ENCODE peak calls at places on chromosomes 5 and 9, in seven cellular contexts. M, X, F, Y, E, K and V are unnamed samples.

GRCh38 chr9:100108572-100108971 is 9.5 kb downstream of the INVS start:
- DNase-seq in M (no peak), X (no peak), F (no peak), Y (no peak), E (no peak), K (no peak), V (no peak)

GRCh38 chr9:27933210-27934062 is 360.2 kb upstream of the C9orf72 start:
- DNase-seq in M (no peak), X (no peak), F (no peak), Y (no peak), E (no peak), K (no peak), V (no peak)

GRCh38 chr5:92749943-92750342 is 831.1 kb downstream of the NR2F1-AS1 start:
- DNase-seq in M (no peak), X (no peak), F (no peak), Y (peak; percentile 64), E (no peak), K (no peak), V (no peak)

GRCh38 chr5:56329652-56330051 is 96.5 kb upstream of the ANKRD55 start:
- DNase-seq in M (no peak), X (no peak), F (no peak), Y (no peak), E (no peak), K (no peak), V (no peak)

GRCh38 chr5:146878471-146879172 is at the start of gene PPP2R2B:
- DNase-seq in M (no peak), X (peak; percentile 19), F (no peak), Y (peak; percentile 1), E (peak; percentile 55), K (no peak), V (peak; percentile 81)

GRCh38 chr5:78269088-78269703 is 25.3 kb downstream of the AP3B1 start:
- DNase-seq in M (no peak), X (no peak), F (no peak), Y (peak; percentile 12), E (no peak), K (no peak), V (no peak)

GRCh38 chr9:117718085-117718484 is 13.9 kb downstream of the TLR4 start:
- DNase-seq in M (no peak), X (no peak), F (no peak), Y (no peak), E (no peak), K (no peak), V (no peak)

GRCh38 chr5:54388811-54389210 is 66.7 kb upstream of the HSPB3 start:
- DNase-seq in M (no peak), X (no peak), F (no peak), Y (no peak), E (no peak), K (no peak), V (no peak)

GRCh38 chr9:137276757-137277328 is 683 bp upstream of the TOR4A start:
- DNase-seq in M (peak; percentile 75), X (peak; percentile 83), F (no peak), Y (peak; percentile 38), E (peak; percentile 75), K (peak; percentile 36), V (peak; percentile 92)

GRCh38 chr5:81513982-81514381 is 120.0 kb upstream of the ACOT12 start:
- DNase-seq in M (no peak), X (no peak), F (no peak), Y (peak; percentile 10), E (no peak), K (no peak), V (no peak)

GRCh38 chr9:129746092-129746760 is 6.6 kb downstream of the PTGES start:
- DNase-seq in M (no peak), X (no peak), F (no peak), Y (no peak), E (no peak), K (no peak), V (no peak)

GRCh38 chr5:1324301-1324700 is 20.6 kb downstream of the CLPTM1L start:
- DNase-seq in M (no peak), X (no peak), F (peak; percentile 27), Y (no peak), E (no peak), K (no peak), V (peak; percentile 67)

GRCh38 chr9:95623614-95624013 is 106.8 kb upstream of the PTCH1 start:
- DNase-seq in M (no peak), X (no peak), F (no peak), Y (no peak), E (no peak), K (no peak), V (no peak)

GRCh38 chr9:137411670-137412380 is 11.1 kb downstream of the EXD3 start:
- DNase-seq in M (peak; percentile 61), X (peak; percentile 72), F (peak; percentile 92), Y (peak; percentile 94), E (no peak), K (peak; percentile 43), V (peak; percentile 86)

GRCh38 chr5:38340961-38341500 is 82.7 kb downstream of the EGFLAM start:
- DNase-seq in M (no peak), X (no peak), F (no peak), Y (no peak), E (no peak), K (no peak), V (no peak)

GRCh38 chr9:20884985-20885593 is 146.4 kb downstream of the HACD4 start:
- DNase-seq in M (no peak), X (peak; percentile 40), F (peak; percentile 56), Y (peak; percentile 57), E (peak; percentile 68), K (no peak), V (no peak)

GRCh38 chr5:1546556-1546955 is 22.8 kb upstream of the LPCAT1 start:
- DNase-seq in M (peak; percentile 40), X (peak; percentile 4), F (no peak), Y (no peak), E (no peak), K (no peak), V (peak; percentile 41)

GRCh38 chr5:142087920-142088679 is 20.5 kb upstream of the NDFIP1 start:
- DNase-seq in M (no peak), X (no peak), F (no peak), Y (no peak), E (no peak), K (no peak), V (no peak)

GRCh38 chr5:141095263-141095641 is 837 bp downstream of the PCDHB2 start:
- DNase-seq in M (no peak), X (no peak), F (no peak), Y (no peak), E (no peak), K (no peak), V (no peak)

GRCh38 chr5:151085517-151086031 is 4.7 kb upstream of the TNIP1 start:
- DNase-seq in M (peak; percentile 72), X (peak; percentile 71), F (no peak), Y (peak; percentile 44), E (peak; percentile 82), K (no peak), V (peak; percentile 87)
- TF ChIP-seq POLR2A in M (no peak), X (no peak), F (no peak), Y (no peak), E (no peak), K (no peak), V (no peak)

GRCh38 chr9:35711501-35712428 is 20.2 kb downstream of the TLN1 start:
- DNase-seq in M (no peak), X (no peak), F (peak; percentile 74), Y (no peak), E (no peak), K (no peak), V (no peak)
- H3K36me3 ChIP-seq in M (peaks cover 94% of the 10 kb centered on the region), X (no peaks in the 10 kb centered on the region), F (peaks cover 20% of the 10 kb centered on the region), Y (peaks cover 82% of the 10 kb centered on the region), E (peaks cover 98% of the 10 kb centered on the region), K (peaks cover 95% of the 10 kb centered on the region), V (peaks cover 82% of the 10 kb centered on the region)

DNA sequence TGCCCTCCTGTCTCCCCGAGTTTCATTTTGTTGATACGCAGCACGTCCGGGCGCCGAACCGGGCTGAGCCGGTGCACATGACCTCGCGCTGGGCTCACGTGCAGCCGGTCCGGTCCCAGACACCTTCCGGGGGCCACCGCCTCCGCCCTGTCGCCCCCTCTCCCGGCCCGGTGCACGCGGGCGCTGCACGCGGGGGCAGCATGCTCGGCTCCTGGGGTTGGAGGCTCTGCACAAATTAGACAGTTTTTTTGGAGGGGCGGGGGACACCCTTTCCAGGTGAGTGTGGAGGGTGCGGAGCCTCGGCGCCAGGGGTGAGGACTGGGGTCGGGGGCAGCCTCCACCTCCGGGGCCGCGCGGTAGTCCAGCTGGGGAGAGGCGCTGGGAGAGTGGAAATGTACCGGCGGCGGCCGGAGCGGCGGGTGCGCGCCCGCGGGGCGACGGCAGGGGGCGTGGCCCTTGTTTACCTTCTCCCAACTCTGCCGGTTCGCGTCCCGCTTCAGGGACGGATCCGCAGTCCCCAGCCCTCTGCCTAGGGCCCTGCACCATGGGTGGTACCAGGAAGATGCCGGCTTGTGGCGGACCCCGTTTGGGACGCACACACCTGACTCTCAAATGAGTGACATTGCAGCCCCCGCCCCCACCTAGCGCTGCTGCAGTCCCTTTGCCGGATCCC is 1.1 kb downstream of the JADE2 start:
- DNase-seq in M (peak; percentile 84), X (peak; percentile 82), F (peak; percentile 75), Y (no peak), E (peak; percentile 90), K (peak; percentile 69), V (peak; percentile 86)
- TF ChIP-seq POLR2A in M (no peak), X (no peak), F (no peak), Y (peak; percentile 10), E (no peak), K (peak; percentile 27), V (no peak)

GRCh38 chr5:71905804-71906711 is 187.0 kb downstream of the CARTPT start:
- DNase-seq in M (no peak), X (peak; percentile 23), F (no peak), Y (no peak), E (no peak), K (no peak), V (no peak)

GRCh38 chr5:71904852-71905251 is 185.8 kb downstream of the CARTPT start:
- DNase-seq in M (no peak), X (no peak), F (no peak), Y (no peak), E (no peak), K (no peak), V (no peak)

GRCh38 chr5:71907001-71907564 is 188.0 kb downstream of the CARTPT start:
- DNase-seq in M (no peak), X (no peak), F (no peak), Y (no peak), E (no peak), K (no peak), V (no peak)

GRCh38 chr5:71907589-71908145 is 188.6 kb downstream of the CARTPT start:
- DNase-seq in M (no peak), X (no peak), F (no peak), Y (no peak), E (no peak), K (no peak), V (no peak)

GRCh38 chr5:71903826-71904225 is 184.8 kb downstream of the CARTPT start:
- DNase-seq in M (no peak), X (no peak), F (no peak), Y (no peak), E (no peak), K (no peak), V (no peak)
- H3K36me3 ChIP-seq in M (no peaks in the 10 kb centered on the region), X (no peaks in the 10 kb centered on the region), F (no peaks in the 10 kb centered on the region), Y (no peaks in the 10 kb centered on the region), E (no peaks in the 10 kb centered on the region), K (no peaks in the 10 kb centered on the region), V (no peaks in the 10 kb centered on the region)